ENCODE peak calls at places on chromosomes 2 and 18, in eight cellular contexts. Q, Z, C, L, R, F, T and P are unnamed samples.

GRCh38 chr2:218402911-218403411 is 3.3 kb downstream of the CTDSP1 start:
- DNase-seq in Q (no peak), T (no peak), Z (no peak), F (no peak), R (no peak), C (no peak), L (peak; percentile 66), P (no peak)

GRCh38 chr2:169276045-169276444 is 86.3 kb downstream of the LRP2 start:
- DNase-seq in R (no peak), T (peak; percentile 13), Q (no peak), C (no peak), L (no peak), Z (no peak), F (peak; percentile 7), P (no peak)

GRCh38 chr18:40852406-40852805 is 1102.6 kb upstream of the PIK3C3 start:
- DNase-seq in L (no peak), Q (no peak), C (no peak), Z (no peak), R (no peak), F (peak; percentile 76), T (no peak), P (no peak)

GRCh38 chr18:73664896-73665295 is 482.7 kb downstream of the FBXO15 start:
- DNase-seq in T (no peak), R (no peak), Q (no peak), F (no peak), C (no peak), Z (no peak), L (no peak), P (no peak)

GRCh38 chr2:61660511-61661388 is 122.6 kb upstream of the XPO1 start:
- DNase-seq in R (no peak), Q (no peak), F (no peak), T (no peak), Z (peak; percentile 65), L (no peak), C (no peak), P (no peak)

GRCh38 chr2:70504750-70505149 is 48.9 kb downstream of the TGFA start:
- DNase-seq in Q (no peak), R (no peak), T (no peak), F (no peak), L (no peak), C (no peak), Z (no peak), P (no peak)

GRCh38 chr2:169105433-169105832 is 36.1 kb downstream of the DHRS9 start:
- DNase-seq in L (no peak), Q (no peak), T (no peak), Z (no peak), C (no peak), F (no peak), R (no peak), P (no peak)

GRCh38 chr2:127596311-127597045 is 49.5 kb upstream of the GPR17 start:
- DNase-seq in C (peak; percentile 50), Q (no peak), F (no peak), T (no peak), R (no peak), L (peak; percentile 25), Z (no peak), P (no peak)

GRCh38 chr18:27004056-27004829 is 138.7 kb upstream of the AQP4 start:
- DNase-seq in T (peak; percentile 2), Z (no peak), C (no peak), L (no peak), Q (no peak), R (no peak), F (no peak), P (no peak)

GRCh38 chr2:83081835-83082522 is 1377.1 kb downstream of the SUCLG1 start:
- DNase-seq in R (no peak), F (peak; percentile 17), Z (no peak), Q (peak; percentile 53), L (no peak), C (no peak), T (no peak), P (no peak)

GRCh38 chr2:134412639-134412999 is 158.7 kb downstream of the MGAT5 start:
- DNase-seq in L (no peak), T (no peak), Q (no peak), F (no peak), Z (peak; percentile 42), R (no peak), C (no peak), P (peak; percentile 34)

GRCh38 chr2:222730346-222731065 is 59.0 kb downstream of the MOGAT1 start:
- DNase-seq in F (no peak), L (no peak), Q (no peak), C (no peak), Z (no peak), T (no peak), R (no peak), P (no peak)

GRCh38 chr2:219430633-219431615 is 3.7 kb upstream of the SPEG start:
- DNase-seq in C (no peak), L (peak; percentile 82), Q (no peak), T (no peak), F (peak; percentile 41), Z (no peak), R (no peak), P (no peak)

GRCh38 chr18:78814766-78815165 is 164.9 kb upstream of the SALL3 start:
- DNase-seq in R (no peak), T (no peak), F (no peak), Q (no peak), L (no peak), C (no peak), Z (no peak), P (no peak)

GRCh38 chr2:20365249-20365817 is 14.7 kb upstream of the PUM2 start:
- DNase-seq in R (no peak), F (peak; percentile 85), L (no peak), Q (no peak), C (no peak), Z (no peak), T (no peak), P (no peak)

DNA sequence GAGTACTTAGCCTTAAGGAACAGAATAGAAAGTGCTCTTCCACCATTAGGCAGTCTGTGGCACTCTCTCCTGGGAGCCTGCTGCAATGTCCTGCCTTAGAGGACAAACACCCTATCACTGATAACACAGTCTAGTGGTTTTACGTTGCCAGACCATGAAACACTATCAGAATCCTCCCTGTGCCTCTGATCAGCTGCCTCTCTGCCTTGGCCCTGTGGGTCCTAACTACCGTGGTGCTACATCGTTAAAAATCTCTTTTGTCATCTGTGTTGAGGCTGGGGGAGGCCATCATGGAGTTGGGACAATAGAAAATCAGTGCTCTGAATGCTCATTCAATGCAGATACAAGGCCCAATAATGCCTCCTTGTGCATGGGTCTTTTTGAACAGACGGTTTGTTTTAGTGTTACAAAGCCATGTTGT is 11.9 kb upstream of the APCDD1 start:
- DNase-seq in C (no peak), Z (no peak), F (no peak), R (no peak), Q (no peak), L (no peak), T (no peak), P (no peak)
- TF ChIP-seq CTCF in C (no peak), Z (no peak), F (no peak), R (no peak), Q (no peak), L (no peak), T (no peak), P (no peak)

GRCh38 chr2:55011741-55012574 is 38.3 kb downstream of the RTN4 start:
- DNase-seq in F (no peak), R (no peak), T (no peak), L (no peak), Q (no peak), Z (no peak), C (no peak), P (no peak)

GRCh38 chr2:55013936-55014335 is 36.3 kb downstream of the RTN4 start:
- DNase-seq in Q (no peak), Z (no peak), C (no peak), F (no peak), L (no peak), R (no peak), T (no peak), P (no peak)

GRCh38 chr2:55014962-55015939 is 35.0 kb downstream of the RTN4 start:
- DNase-seq in Z (peak; percentile 69), T (peak; percentile 54), Q (peak; percentile 51), F (peak; percentile 57), R (no peak), L (peak; percentile 69), C (peak; percentile 71), P (no peak)

GRCh38 chr2:55010915-55011314 is 39.3 kb downstream of the RTN4 start:
- DNase-seq in Q (peak; percentile 43), T (no peak), C (no peak), R (no peak), F (peak; percentile 29), L (no peak), Z (peak; percentile 25), P (no peak)

DNA sequence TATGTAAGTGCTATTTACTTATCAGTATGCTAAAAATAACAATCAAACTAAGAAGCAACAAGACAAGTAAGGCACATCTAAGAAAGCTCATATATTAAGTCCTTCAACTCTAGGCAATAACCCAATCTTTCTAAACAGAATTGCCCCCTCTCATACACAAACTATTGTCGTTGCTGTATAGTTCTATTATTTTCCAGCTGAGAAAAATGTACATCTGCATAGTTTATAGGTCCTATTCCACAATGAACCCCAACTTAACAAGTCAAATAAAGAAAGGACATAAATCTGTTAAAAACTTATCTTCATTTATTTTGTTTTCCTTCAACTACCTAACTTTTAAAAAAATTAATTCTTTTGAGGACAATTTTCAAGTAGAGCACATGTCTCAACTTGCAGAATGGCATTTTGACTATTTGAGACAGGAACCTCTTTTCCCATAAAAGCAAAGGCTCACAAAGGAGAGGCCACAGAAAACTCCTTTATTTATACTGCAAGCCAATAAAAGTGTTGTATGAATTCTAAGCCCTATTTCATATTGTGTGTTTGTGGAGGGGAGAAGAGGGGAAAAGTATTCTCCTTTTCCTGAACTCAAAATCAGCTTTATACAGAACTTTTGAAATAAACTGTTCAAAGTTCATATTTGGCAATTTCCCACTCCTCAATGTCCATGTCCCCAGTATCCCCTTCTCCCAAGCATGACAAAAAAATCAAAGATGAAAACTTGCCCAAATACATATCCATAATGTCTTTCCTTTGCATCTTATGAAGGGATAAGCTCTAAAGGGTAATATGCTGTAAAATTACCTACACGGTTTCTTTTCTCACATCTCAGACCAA is 37.4 kb downstream of the RTN4 start:
- DNase-seq in Q (no peak), Z (no peak), F (peak; percentile 45), T (no peak), R (no peak), C (no peak), L (no peak), P (no peak)
- H3K4me1 ChIP-seq in Q (peaks cover 82% of the 10 kb centered on the region), Z (peaks cover 38% of the 10 kb centered on the region), F (peaks cover 66% of the 10 kb centered on the region), T (peaks cover 32% of the 10 kb centered on the region), R (peaks cover 81% of the 10 kb centered on the region), C (peaks cover 2% of the 10 kb centered on the region), L (peaks cover 89% of the 10 kb centered on the region), P (no peaks in the 10 kb centered on the region)

GRCh38 chr2:231715499-231715837 is 7.1 kb downstream of the PTMA start:
- DNase-seq in Z (no peak), R (no peak), C (no peak), L (no peak), F (no peak), Q (no peak), T (no peak), P (no peak)
- TF ChIP-seq CTCF in Z (no peak), R (no peak), C (no peak), L (no peak), F (no peak), Q (no peak), T (no peak), P (peak; percentile 33)

DNA sequence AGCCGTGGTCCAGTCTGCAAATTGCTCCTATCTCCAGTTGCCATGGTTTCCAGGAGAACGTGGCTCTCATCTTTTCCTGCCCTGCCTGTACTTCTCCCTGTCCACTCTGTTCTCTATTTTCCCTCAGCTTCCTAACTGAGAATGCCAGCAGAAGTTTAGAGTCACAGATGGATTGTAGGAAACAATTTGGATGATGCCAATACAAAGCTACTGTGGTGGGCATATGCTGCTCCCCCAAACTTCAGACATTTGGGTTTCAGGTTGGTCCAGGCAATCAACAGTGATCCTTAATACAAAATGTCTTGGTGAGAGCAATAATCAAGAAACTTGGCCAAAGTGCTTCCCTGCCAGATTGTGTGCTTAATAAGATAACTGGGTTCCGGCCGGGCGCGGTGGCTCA is 50.2 kb downstream of the CDK15 start:
- DNase-seq in F (no peak), L (no peak), Q (no peak), T (no peak), C (no peak), Z (no peak), R (no peak), P (no peak)
- H3K4me1 ChIP-seq in F (peaks cover 47% of the 10 kb centered on the region), L (peaks cover 13% of the 10 kb centered on the region), Q (peaks cover 9% of the 10 kb centered on the region), T (no peaks in the 10 kb centered on the region), C (no peaks in the 10 kb centered on the region), Z (no peaks in the 10 kb centered on the region), R (peaks cover 15% of the 10 kb centered on the region), P (no peaks in the 10 kb centered on the region)